ENCODE peak calls at places on chromosomes 4 and X, in seven cellular contexts. X is HepG2; C is H7; D is tibial artery; B is CD8-positive, alpha-beta T cell; U is cardiac muscle cell; R is GM23248. T is an unnamed sample.

GRCh38 chrX:133369065-133369464 is 46.2 kb downstream of the GPC4 start:
- DNase-seq in D (no peak), C (no peak), R (no peak), X (no peak), B (no peak), U (no peak), T (no peak)

GRCh38 chr4:114807759-114808404 is 209.3 kb downstream of the UGT8 start:
- DNase-seq in R (peak; percentile 32), B (no peak), C (peak; percentile 30), X (peak; percentile 42), U (peak; percentile 19), D (no peak), T (peak; percentile 66)

GRCh38 chr4:67700119-67700873 is 659 bp downstream of the UBA6 start:
- DNase-seq in R (peak; percentile 64), U (peak; percentile 17), C (no peak), D (no peak), B (no peak), X (no peak), T (no peak)

GRCh38 chr4:89269267-89269666 is 38.3 kb downstream of the GPRIN3 start:
- DNase-seq in D (no peak), B (no peak), U (no peak), R (no peak), C (no peak), X (no peak), T (no peak)

GRCh38 chrX:15686818-15687685 is 22.4 kb upstream of the CLTRN start:
- DNase-seq in X (peak; percentile 46), D (peak; percentile 40), U (peak; percentile 60), C (peak; percentile 60), R (peak; percentile 63), B (peak; percentile 76), T (peak; percentile 47)

GRCh38 chr4:163911891-163912290 is 417.4 kb downstream of the TMA16 start:
- DNase-seq in D (no peak), U (no peak), C (no peak), B (no peak), R (no peak), X (no peak), T (no peak)

GRCh38 chr4:177573487-177573886 is 131.2 kb upstream of the AGA start:
- DNase-seq in U (peak; percentile 84), R (peak; percentile 87), X (no peak), C (no peak), B (no peak), D (no peak), T (no peak)

GRCh38 chr4:122617597-122618593 is 3.0 kb downstream of the IL21 start:
- DNase-seq in D (no peak), C (no peak), B (no peak), X (no peak), U (peak; percentile 19), R (peak; percentile 18), T (no peak)

GRCh38 chr4:127134490-127134889 is 498.3 kb upstream of the INTU start:
- DNase-seq in X (no peak), U (no peak), B (no peak), C (no peak), R (no peak), D (no peak), T (no peak)

GRCh38 chr4:162285753-162286152 is 122.0 kb upstream of the FSTL5 start:
- DNase-seq in D (no peak), U (no peak), R (no peak), C (no peak), X (no peak), B (no peak), T (no peak)

GRCh38 chr4:56148428-56148827 is 199.7 kb downstream of the CEP135 start:
- DNase-seq in C (no peak), U (no peak), B (no peak), D (no peak), X (no peak), R (peak; percentile 37), T (no peak)

GRCh38 chr4:76624271-76624681 is 189.2 kb downstream of the SHROOM3 start:
- DNase-seq in B (no peak), C (no peak), R (peak; percentile 96), X (no peak), D (peak; percentile 79), U (peak; percentile 92), T (no peak)

GRCh38 chr4:168509786-168510185 is 12.9 kb downstream of the PALLD start:
- DNase-seq in X (no peak), D (no peak), C (no peak), B (no peak), U (peak; percentile 85), R (peak; percentile 68), T (no peak)

GRCh38 chr4:186617921-186618320 is 62.6 kb upstream of the MTNR1A start:
- DNase-seq in D (no peak), U (no peak), X (no peak), B (no peak), C (no peak), R (peak; percentile 68), T (no peak)
- H3K36me3 ChIP-seq in D (peaks cover 52% of the 10 kb centered on the region), U (peaks cover 18% of the 10 kb centered on the region), X (peaks cover 94% of the 10 kb centered on the region), B (no peaks in the 10 kb centered on the region), C (peaks cover 7% of the 10 kb centered on the region), R (peaks cover 56% of the 10 kb centered on the region), T (peaks cover 3% of the 10 kb centered on the region)

GRCh38 chr4:186653973-186654372 is 69.7 kb downstream of the FAT1 start:
- DNase-seq in B (no peak), X (no peak), R (no peak), U (no peak), D (no peak), C (no peak), T (no peak)
- H3K36me3 ChIP-seq in B (no peaks in the 10 kb centered on the region), X (peaks cover 53% of the 10 kb centered on the region), R (peaks cover 3% of the 10 kb centered on the region), U (peaks cover 3% of the 10 kb centered on the region), D (peaks cover under 1% of the 10 kb centered on the region), C (no peaks in the 10 kb centered on the region), T (no peaks in the 10 kb centered on the region)

GRCh38 chrX:2715066-2715600 is 24.0 kb downstream of the CD99 start:
- DNase-seq in D (no peak), C (no peak), X (no peak), R (no peak), U (no peak), B (no peak), T (peak; percentile 75)
- H3K36me3 ChIP-seq in D (peaks cover 70% of the 10 kb centered on the region), C (peaks cover 3% of the 10 kb centered on the region), X (peaks cover 48% of the 10 kb centered on the region), R (peaks cover 24% of the 10 kb centered on the region), U (peaks cover 13% of the 10 kb centered on the region), B (peaks cover 17% of the 10 kb centered on the region), T (peaks cover 9% of the 10 kb centered on the region)

DNA sequence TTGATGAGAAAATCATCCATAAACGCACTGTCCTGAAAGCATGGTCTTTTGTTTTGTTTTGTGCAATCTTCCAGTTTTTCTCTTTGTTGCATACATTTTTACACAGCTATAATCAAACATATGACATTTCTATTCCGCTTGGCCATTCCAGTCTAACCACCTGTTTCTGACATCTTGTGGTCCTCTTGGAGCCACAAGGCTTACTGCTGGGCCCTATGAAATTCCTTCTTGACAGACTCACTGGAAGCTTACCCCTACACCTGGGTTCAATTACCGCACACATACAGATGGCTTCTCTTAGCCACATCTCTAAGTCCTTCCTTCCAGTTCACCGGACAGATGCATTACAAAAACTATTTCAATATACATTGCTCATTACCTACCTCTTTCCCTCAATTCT is 72.4 kb downstream of the PAPSS1 start:
- DNase-seq in X (no peak), C (no peak), B (no peak), D (no peak), U (no peak), R (no peak), T (no peak)
- H3K36me3 ChIP-seq in X (peaks cover 56% of the 10 kb centered on the region), C (no peaks in the 10 kb centered on the region), B (peaks cover 13% of the 10 kb centered on the region), D (peaks cover 27% of the 10 kb centered on the region), U (no peaks in the 10 kb centered on the region), R (peaks cover 11% of the 10 kb centered on the region), T (no peaks in the 10 kb centered on the region)

GRCh38 chr4:48899432-48899749 is 7.2 kb downstream of the OCIAD2 start:
- DNase-seq in B (no peak), C (no peak), D (no peak), U (no peak), X (no peak), R (no peak), T (no peak)
- H3K36me3 ChIP-seq in B (peaks cover 44% of the 10 kb centered on the region), C (peaks cover 21% of the 10 kb centered on the region), D (peaks cover 15% of the 10 kb centered on the region), U (no peaks in the 10 kb centered on the region), X (no peaks in the 10 kb centered on the region), R (no peaks in the 10 kb centered on the region), T (no peaks in the 10 kb centered on the region)

GRCh38 chrX:49249071-49249470 is 13.8 kb downstream of the CCDC22 start:
- DNase-seq in D (no peak), X (no peak), R (no peak), U (no peak), C (peak; percentile 28), B (no peak), T (no peak)

GRCh38 chrX:49244207-49244606 is 8.9 kb downstream of the CCDC22 start:
- DNase-seq in C (no peak), D (no peak), B (no peak), X (no peak), U (no peak), R (no peak), T (no peak)

GRCh38 chrX:49247346-49247745 is 12.1 kb downstream of the CCDC22 start:
- DNase-seq in D (no peak), X (no peak), B (no peak), C (peak; percentile 35), R (no peak), U (no peak), T (no peak)

GRCh38 chrX:49247916-49248811 is 12.9 kb downstream of the CCDC22 start:
- DNase-seq in X (no peak), C (peak; percentile 34), B (no peak), U (no peak), D (no peak), R (no peak), T (no peak)

DNA sequence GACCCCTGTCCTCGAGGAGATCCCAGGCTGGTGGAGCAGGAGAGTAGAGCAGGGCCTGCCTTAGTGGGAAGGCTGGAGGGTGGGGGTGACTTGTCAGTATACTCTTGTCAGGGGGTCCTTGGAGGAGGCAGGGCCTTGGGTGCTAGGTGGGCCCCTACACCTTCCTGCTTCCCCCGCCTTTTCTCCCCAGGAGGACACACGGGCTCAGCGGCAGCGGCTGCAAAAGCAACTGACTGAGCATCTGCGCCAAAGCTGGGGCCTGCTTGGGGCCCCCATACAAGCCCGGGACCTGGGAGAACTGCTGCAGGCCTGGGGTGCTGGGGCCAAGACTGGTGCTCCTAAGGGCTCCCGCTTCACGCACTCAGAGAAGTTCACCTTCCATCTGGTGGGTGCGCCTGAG is 11.3 kb downstream of the CCDC22 start:
- DNase-seq in C (no peak), R (no peak), D (no peak), X (no peak), U (no peak), B (no peak), T (no peak)
- H3K36me3 ChIP-seq in C (no peaks in the 10 kb centered on the region), R (no peaks in the 10 kb centered on the region), D (peaks cover 78% of the 10 kb centered on the region), X (peaks cover 3% of the 10 kb centered on the region), U (no peaks in the 10 kb centered on the region), B (no peaks in the 10 kb centered on the region), T (no peaks in the 10 kb centered on the region)

DNA sequence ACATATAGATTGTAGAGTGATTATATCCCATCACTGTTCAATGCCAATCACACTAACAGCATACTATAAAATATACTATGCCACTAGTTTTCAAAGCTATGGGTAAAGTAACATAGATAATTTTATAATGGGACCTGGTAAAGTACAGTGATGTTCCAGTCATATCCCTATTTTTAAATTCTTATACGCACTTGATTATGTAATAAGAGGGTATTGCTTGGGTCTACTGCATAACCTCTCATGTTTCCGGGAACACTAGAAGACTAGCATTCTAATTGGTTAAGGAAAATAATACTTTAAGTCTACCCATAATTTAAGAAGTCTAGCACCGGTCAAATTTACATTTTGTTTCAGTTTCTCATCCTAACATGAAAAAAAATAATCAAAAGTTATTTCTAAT is 275.1 kb downstream of the CHIC1 start:
- DNase-seq in U (no peak), B (no peak), R (no peak), C (no peak), D (no peak), X (no peak), T (no peak)
- H3K36me3 ChIP-seq in U (no peaks in the 10 kb centered on the region), B (no peaks in the 10 kb centered on the region), R (no peaks in the 10 kb centered on the region), C (no peaks in the 10 kb centered on the region), D (peaks cover 1% of the 10 kb centered on the region), X (no peaks in the 10 kb centered on the region), T (no peaks in the 10 kb centered on the region)